ENCODE peak calls at places on chromosome 20, in nine cellular contexts. One of them, this sample, is unnamed.
A peak's percentile ranks its signal among the peaks of the same experiment; 100 is the strongest.

GRCh38 chr20:6714202-6714800 is 53.2 kb upstream of the BMP2 start:
- DNase-seq in Peyer's patch: peak; percentile 92
- DNase-seq in A549: peak; percentile 14
- DNase-seq in ovary: no peak
- DNase-seq in GM12878: no peak
- DNase-seq in breast epithelium: no peak
- DNase-seq in heart left ventricle: no peak
- DNase-seq in esophagus squamous epithelium: no peak
- DNase-seq in endothelial cell of umbilical vein: no peak
- DNase-seq in this sample: peak; percentile 71

GRCh38 chr20:52001999-52002666 is 189.4 kb downstream of the ZFP64 start:
- DNase-seq in Peyer's patch: no peak
- DNase-seq in A549: peak; percentile 73
- DNase-seq in ovary: no peak
- DNase-seq in GM12878: no peak
- DNase-seq in breast epithelium: no peak
- DNase-seq in heart left ventricle: no peak
- DNase-seq in esophagus squamous epithelium: no peak
- DNase-seq in endothelial cell of umbilical vein: peak; percentile 93
- DNase-seq in this sample: no peak

GRCh38 chr20:35007413-35007812 is 51.7 kb downstream of the MYH7B start:
- DNase-seq in Peyer's patch: peak; percentile 23
- DNase-seq in A549: no peak
- DNase-seq in ovary: peak; percentile 5
- DNase-seq in GM12878: no peak
- DNase-seq in breast epithelium: no peak
- DNase-seq in heart left ventricle: no peak
- DNase-seq in esophagus squamous epithelium: no peak
- DNase-seq in endothelial cell of umbilical vein: no peak
- DNase-seq in this sample: no peak

GRCh38 chr20:62905536-62906117 is 20.7 kb downstream of the DIDO1 start:
- DNase-seq in Peyer's patch: no peak
- DNase-seq in A549: no peak
- DNase-seq in ovary: no peak
- DNase-seq in GM12878: no peak
- DNase-seq in breast epithelium: no peak
- DNase-seq in heart left ventricle: no peak
- DNase-seq in esophagus squamous epithelium: no peak
- DNase-seq in endothelial cell of umbilical vein: no peak
- DNase-seq in this sample: no peak

GRCh38 chr20:50798650-50799049 is 3.8 kb downstream of the BCAS4 start:
- DNase-seq in Peyer's patch: no peak
- DNase-seq in A549: no peak
- DNase-seq in ovary: no peak
- DNase-seq in GM12878: no peak
- DNase-seq in breast epithelium: no peak
- DNase-seq in heart left ventricle: no peak
- DNase-seq in esophagus squamous epithelium: no peak
- DNase-seq in endothelial cell of umbilical vein: no peak
- DNase-seq in this sample: no peak

GRCh38 chr20:63253438-63254236 is 626 bp downstream of the NKAIN4 start:
- DNase-seq in Peyer's patch: no peak
- DNase-seq in A549: no peak
- DNase-seq in ovary: no peak
- DNase-seq in GM12878: no peak
- DNase-seq in breast epithelium: no peak
- DNase-seq in heart left ventricle: no peak
- DNase-seq in esophagus squamous epithelium: no peak
- DNase-seq in endothelial cell of umbilical vein: no peak
- DNase-seq in this sample: no peak

GRCh38 chr20:61253264-61253639 is 1.2 kb downstream of the CDH4 start:
- DNase-seq in Peyer's patch: no peak
- DNase-seq in A549: peak; percentile 45
- DNase-seq in ovary: no peak
- DNase-seq in GM12878: no peak
- DNase-seq in breast epithelium: no peak
- DNase-seq in heart left ventricle: no peak
- DNase-seq in esophagus squamous epithelium: no peak
- DNase-seq in endothelial cell of umbilical vein: no peak
- DNase-seq in this sample: no peak

GRCh38 chr20:62360854-62361798 is 6.0 kb downstream of the LAMA5 start:
- DNase-seq in Peyer's patch: no peak
- DNase-seq in A549: peak; percentile 90
- DNase-seq in ovary: peak; percentile 34
- DNase-seq in GM12878: no peak
- DNase-seq in breast epithelium: no peak
- DNase-seq in heart left ventricle: peak; percentile 33
- DNase-seq in esophagus squamous epithelium: no peak
- DNase-seq in endothelial cell of umbilical vein: no peak
- DNase-seq in this sample: no peak

GRCh38 chr20:17863577-17864292 is 104.9 kb downstream of the SNX5 start:
- DNase-seq in Peyer's patch: peak; percentile 88
- DNase-seq in A549: peak; percentile 41
- DNase-seq in ovary: peak; percentile 40
- DNase-seq in GM12878: no peak
- DNase-seq in breast epithelium: no peak
- DNase-seq in heart left ventricle: peak; percentile 72
- DNase-seq in esophagus squamous epithelium: no peak
- DNase-seq in endothelial cell of umbilical vein: peak; percentile 85
- DNase-seq in this sample: peak; percentile 86

GRCh38 chr20:48070961-48071645 is 285.8 kb upstream of the SULF2 start:
- DNase-seq in Peyer's patch: no peak
- DNase-seq in A549: no peak
- DNase-seq in ovary: peak; percentile 64
- DNase-seq in GM12878: no peak
- DNase-seq in breast epithelium: no peak
- DNase-seq in heart left ventricle: no peak
- DNase-seq in esophagus squamous epithelium: no peak
- DNase-seq in endothelial cell of umbilical vein: no peak
- DNase-seq in this sample: no peak

GRCh38 chr20:16158090-16158975 is 414.9 kb downstream of the KIF16B start:
- DNase-seq in Peyer's patch: no peak
- DNase-seq in A549: no peak
- DNase-seq in ovary: no peak
- DNase-seq in GM12878: peak; percentile 25
- DNase-seq in breast epithelium: no peak
- DNase-seq in heart left ventricle: no peak
- DNase-seq in esophagus squamous epithelium: no peak
- DNase-seq in endothelial cell of umbilical vein: no peak
- DNase-seq in this sample: no peak

GRCh38 chr20:63009988-63010769 is 3.4 kb upstream of the BHLHE23 start:
- DNase-seq in Peyer's patch: peak; percentile 87
- DNase-seq in A549: no peak
- DNase-seq in ovary: no peak
- DNase-seq in GM12878: peak; percentile 97
- DNase-seq in breast epithelium: no peak
- DNase-seq in heart left ventricle: no peak
- DNase-seq in esophagus squamous epithelium: no peak
- DNase-seq in endothelial cell of umbilical vein: peak; percentile 12
- DNase-seq in this sample: peak; percentile 43

GRCh38 chr20:56828402-56828801 is 199.3 kb downstream of the TFAP2C start:
- DNase-seq in Peyer's patch: no peak
- DNase-seq in A549: no peak
- DNase-seq in ovary: no peak
- DNase-seq in GM12878: no peak
- DNase-seq in breast epithelium: no peak
- DNase-seq in heart left ventricle: no peak
- DNase-seq in esophagus squamous epithelium: no peak
- DNase-seq in endothelial cell of umbilical vein: no peak
- DNase-seq in this sample: no peak

DNA sequence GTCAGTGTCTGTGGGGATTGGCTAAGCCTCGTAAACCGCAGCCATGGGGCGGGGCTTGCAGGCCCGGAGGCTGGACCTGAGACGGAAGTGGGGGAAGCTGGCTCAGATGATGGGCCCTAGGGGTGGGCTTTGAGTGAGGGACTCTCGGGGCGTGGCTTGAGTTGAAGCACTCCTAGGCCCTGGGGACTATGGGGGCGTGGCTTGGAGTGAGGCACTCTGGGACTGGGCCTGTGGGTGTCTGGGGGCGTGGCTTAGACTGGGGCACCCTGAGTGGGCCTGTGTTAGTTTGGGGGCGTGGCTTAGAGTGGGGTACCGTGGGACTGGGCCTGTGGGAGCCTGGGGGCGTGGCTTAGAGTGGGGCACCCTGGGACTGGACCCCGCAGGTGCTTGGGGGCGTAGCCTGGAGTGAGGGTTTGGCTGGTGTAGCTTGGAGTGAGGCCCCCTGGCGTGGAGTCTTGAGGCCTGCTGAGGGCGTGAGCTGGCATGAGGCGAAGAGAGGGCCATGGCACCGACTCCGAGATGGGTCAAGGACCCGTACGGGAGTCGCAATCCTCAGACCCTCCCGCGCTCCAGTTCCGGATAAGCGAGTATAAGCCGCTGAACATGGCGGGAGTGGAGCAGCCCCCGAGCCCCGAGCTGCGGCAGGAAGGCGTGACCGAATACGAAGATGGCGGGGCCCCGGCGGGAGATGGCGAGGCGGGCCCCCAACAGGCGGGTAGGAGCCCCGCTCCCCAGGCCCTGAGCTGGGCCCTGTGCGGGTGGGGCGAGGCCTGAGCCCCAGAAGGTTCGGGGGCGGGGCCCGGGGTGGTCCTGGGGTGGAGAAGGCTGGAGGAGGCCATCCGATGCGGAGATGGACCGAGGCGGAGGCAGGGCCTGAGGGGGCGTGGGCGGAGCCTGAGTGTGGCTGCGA is 6.8 kb downstream of the L3MBTL1 start:
- DNase-seq in Peyer's patch: peak; percentile 99
- DNase-seq in A549: no peak
- DNase-seq in ovary: peak; percentile 99
- DNase-seq in GM12878: peak; percentile 92
- DNase-seq in breast epithelium: peak; percentile 95
- DNase-seq in heart left ventricle: peak; percentile 99
- DNase-seq in esophagus squamous epithelium: peak; percentile 78
- DNase-seq in endothelial cell of umbilical vein: peak; percentile 98
- DNase-seq in this sample: peak; percentile 98
- TF ChIP-seq POLR2A in Peyer's patch: peak; percentile 15
- TF ChIP-seq POLR2A in A549: no peak
- TF ChIP-seq POLR2A in ovary: no peak
- TF ChIP-seq POLR2A in GM12878: peak; percentile 82
- TF ChIP-seq POLR2A in breast epithelium: no peak
- TF ChIP-seq POLR2A in heart left ventricle: no peak
- TF ChIP-seq POLR2A in esophagus squamous epithelium: no peak
- TF ChIP-seq POLR2A in endothelial cell of umbilical vein: no peak
- TF ChIP-seq POLR2A in this sample: no peak

GRCh38 chr20:58402305-58402704 is 13.3 kb downstream of the VAPB start:
- DNase-seq in Peyer's patch: no peak
- DNase-seq in A549: no peak
- DNase-seq in ovary: no peak
- DNase-seq in GM12878: no peak
- DNase-seq in breast epithelium: no peak
- DNase-seq in heart left ventricle: no peak
- DNase-seq in esophagus squamous epithelium: no peak
- DNase-seq in endothelial cell of umbilical vein: no peak
- DNase-seq in this sample: no peak
- H3K4me1 ChIP-seq in Peyer's patch: peaks cover 13% of the 10 kb centered on the region
- H3K4me1 ChIP-seq in A549: peaks cover 25% of the 10 kb centered on the region
- H3K4me1 ChIP-seq in ovary: peaks cover 12% of the 10 kb centered on the region
- H3K4me1 ChIP-seq in GM12878: peaks cover 47% of the 10 kb centered on the region
- H3K4me1 ChIP-seq in breast epithelium: no peaks in the 10 kb centered on the region
- H3K4me1 ChIP-seq in heart left ventricle: peaks cover 38% of the 10 kb centered on the region
- H3K4me1 ChIP-seq in esophagus squamous epithelium: peaks cover 86% of the 10 kb centered on the region
- H3K4me1 ChIP-seq in endothelial cell of umbilical vein: peaks cover 9% of the 10 kb centered on the region
- H3K4me1 ChIP-seq in this sample: peaks cover 11% of the 10 kb centered on the region

GRCh38 chr20:20712474-20713243 is at the start of gene RALGAPA2:
- DNase-seq in Peyer's patch: peak; percentile 98
- DNase-seq in A549: peak; percentile 99
- DNase-seq in ovary: peak; percentile 97
- DNase-seq in GM12878: peak; percentile 94
- DNase-seq in breast epithelium: peak; percentile 95
- DNase-seq in heart left ventricle: peak; percentile 99
- DNase-seq in esophagus squamous epithelium: peak; percentile 97
- DNase-seq in endothelial cell of umbilical vein: peak; percentile 99
- DNase-seq in this sample: peak; percentile 97
- TF ChIP-seq POLR2A in Peyer's patch: no peak
- TF ChIP-seq POLR2A in A549: peak; percentile 58
- TF ChIP-seq POLR2A in ovary: peak; percentile 48
- TF ChIP-seq POLR2A in GM12878: peak; percentile 63
- TF ChIP-seq POLR2A in breast epithelium: no peak
- TF ChIP-seq POLR2A in heart left ventricle: peak; percentile 76
- TF ChIP-seq POLR2A in esophagus squamous epithelium: peak; percentile 75
- TF ChIP-seq POLR2A in endothelial cell of umbilical vein: peak; percentile 36
- TF ChIP-seq POLR2A in this sample: no peak

GRCh38 chr20:53842301-53843099 is 227.9 kb downstream of the BCAS1 start:
- DNase-seq in Peyer's patch: no peak
- DNase-seq in A549: no peak
- DNase-seq in ovary: no peak
- DNase-seq in GM12878: peak; percentile 54
- DNase-seq in breast epithelium: no peak
- DNase-seq in heart left ventricle: no peak
- DNase-seq in esophagus squamous epithelium: no peak
- DNase-seq in endothelial cell of umbilical vein: no peak
- DNase-seq in this sample: no peak

GRCh38 chr20:53841741-53842140 is 228.7 kb downstream of the BCAS1 start:
- DNase-seq in Peyer's patch: no peak
- DNase-seq in A549: no peak
- DNase-seq in ovary: no peak
- DNase-seq in GM12878: no peak
- DNase-seq in breast epithelium: no peak
- DNase-seq in heart left ventricle: no peak
- DNase-seq in esophagus squamous epithelium: no peak
- DNase-seq in endothelial cell of umbilical vein: no peak
- DNase-seq in this sample: no peak

GRCh38 chr20:53844259-53844658 is 226.1 kb downstream of the BCAS1 start:
- DNase-seq in Peyer's patch: no peak
- DNase-seq in A549: no peak
- DNase-seq in ovary: no peak
- DNase-seq in GM12878: no peak
- DNase-seq in breast epithelium: no peak
- DNase-seq in heart left ventricle: no peak
- DNase-seq in esophagus squamous epithelium: no peak
- DNase-seq in endothelial cell of umbilical vein: no peak
- DNase-seq in this sample: no peak

GRCh38 chr20:53845980-53846379 is 224.4 kb downstream of the BCAS1 start:
- DNase-seq in Peyer's patch: no peak
- DNase-seq in A549: no peak
- DNase-seq in ovary: no peak
- DNase-seq in GM12878: no peak
- DNase-seq in breast epithelium: no peak
- DNase-seq in heart left ventricle: no peak
- DNase-seq in esophagus squamous epithelium: no peak
- DNase-seq in endothelial cell of umbilical vein: no peak
- DNase-seq in this sample: no peak

GRCh38 chr20:53843645-53844044 is 226.7 kb downstream of the BCAS1 start:
- DNase-seq in Peyer's patch: no peak
- DNase-seq in A549: no peak
- DNase-seq in ovary: no peak
- DNase-seq in GM12878: no peak
- DNase-seq in breast epithelium: no peak
- DNase-seq in heart left ventricle: no peak
- DNase-seq in esophagus squamous epithelium: no peak
- DNase-seq in endothelial cell of umbilical vein: no peak
- DNase-seq in this sample: no peak
- H3K4me1 ChIP-seq in Peyer's patch: peaks cover 22% of the 10 kb centered on the region
- H3K4me1 ChIP-seq in A549: peaks cover 26% of the 10 kb centered on the region
- H3K4me1 ChIP-seq in ovary: no peaks in the 10 kb centered on the region
- H3K4me1 ChIP-seq in GM12878: peaks cover 50% of the 10 kb centered on the region
- H3K4me1 ChIP-seq in breast epithelium: no peaks in the 10 kb centered on the region
- H3K4me1 ChIP-seq in heart left ventricle: no peaks in the 10 kb centered on the region
- H3K4me1 ChIP-seq in esophagus squamous epithelium: peaks cover 32% of the 10 kb centered on the region
- H3K4me1 ChIP-seq in endothelial cell of umbilical vein: no peaks in the 10 kb centered on the region
- H3K4me1 ChIP-seq in this sample: peaks cover 33% of the 10 kb centered on the region

GRCh38 chr20:13868331-13868730 is 83.5 kb downstream of the NDUFAF5 start:
- DNase-seq in Peyer's patch: no peak
- DNase-seq in A549: peak; percentile 11
- DNase-seq in ovary: no peak
- DNase-seq in GM12878: no peak
- DNase-seq in breast epithelium: no peak
- DNase-seq in heart left ventricle: no peak
- DNase-seq in esophagus squamous epithelium: no peak
- DNase-seq in endothelial cell of umbilical vein: no peak
- DNase-seq in this sample: no peak
- TF ChIP-seq POLR2A in Peyer's patch: no peak
- TF ChIP-seq POLR2A in A549: no peak
- TF ChIP-seq POLR2A in ovary: no peak
- TF ChIP-seq POLR2A in GM12878: no peak
- TF ChIP-seq POLR2A in breast epithelium: no peak
- TF ChIP-seq POLR2A in heart left ventricle: no peak
- TF ChIP-seq POLR2A in esophagus squamous epithelium: no peak
- TF ChIP-seq POLR2A in endothelial cell of umbilical vein: no peak
- TF ChIP-seq POLR2A in this sample: no peak

This sample was measured in stomach.